ENCODE peak calls at places on chromosomes 2 and 18, in five cellular contexts. I is A549, N is prostate gland, P is pancreas, K is heart right ventricle. X is an unnamed sample.
A peak's percentile ranks its signal among the peaks of the same experiment; 100 is the strongest.

GRCh38 chr2:71777946-71778345 is 324.6 kb downstream of the DYSF start:
- DNase-seq in I (no peak), N (no peak), P (no peak), K (no peak), X (no peak)

GRCh38 chr2:113886479-113887383 is 3.2 kb upstream of the ACTR3 start:
- DNase-seq in I (peak; percentile 68), N (peak; percentile 42), P (no peak), K (no peak), X (peak; percentile 90)

GRCh38 chr18:23523429-23524212 is 20.3 kb downstream of the RMC1 start:
- DNase-seq in I (no peak), N (no peak), P (no peak), K (no peak), X (no peak)

GRCh38 chr2:5365871-5366461 is 326.2 kb upstream of the SOX11 start:
- DNase-seq in I (peak; percentile 58), N (peak; percentile 49), P (peak; percentile 91), K (peak; percentile 63), X (peak; percentile 82)

GRCh38 chr2:174606336-174606735 is 8.7 kb upstream of the WIPF1 start:
- DNase-seq in I (peak; percentile 82), N (no peak), P (no peak), K (no peak), X (peak; percentile 79)

GRCh38 chr18:24051256-24051947 is 36.8 kb downstream of the TTC39C start:
- DNase-seq in I (peak; percentile 71), N (no peak), P (no peak), K (no peak), X (no peak)

GRCh38 chr2:43293744-43294695 is 67.6 kb upstream of the ZFP36L2 start:
- DNase-seq in I (peak; percentile 95), N (peak; percentile 76), P (no peak), K (no peak), X (peak; percentile 91)

GRCh38 chr18:51082571-51083264 is 52.7 kb downstream of the SMAD4 start:
- DNase-seq in I (no peak), N (no peak), P (no peak), K (no peak), X (no peak)

GRCh38 chr2:27408601-27409320 is 630 bp downstream of the PPM1G start:
- DNase-seq in I (peak; percentile 29), N (no peak), P (no peak), K (no peak), X (peak; percentile 46)

GRCh38 chr2:72028996-72029395 is 118.7 kb downstream of the CYP26B1 start:
- DNase-seq in I (no peak), N (no peak), P (no peak), K (no peak), X (no peak)

GRCh38 chr2:88185480-88185879 is 15.3 kb downstream of the THNSL2 start:
- DNase-seq in I (no peak), N (no peak), P (no peak), K (no peak), X (no peak)

GRCh38 chr2:108616731-108617161 is 82.5 kb downstream of the LIMS1 start:
- DNase-seq in I (no peak), N (peak; percentile 82), P (no peak), K (no peak), X (no peak)

GRCh38 chr2:225282858-225283693 is 116.4 kb upstream of the NYAP2 start:
- DNase-seq in I (peak; percentile 24), N (no peak), P (no peak), K (no peak), X (no peak)

GRCh38 chr2:105969552-105969951 is 224.5 kb downstream of the UXS1 start:
- DNase-seq in I (peak; percentile 21), N (no peak), P (no peak), K (no peak), X (no peak)

GRCh38 chr2:110103060-110103961 is 12.3 kb downstream of the MALL start:
- DNase-seq in I (no peak), N (no peak), P (no peak), K (no peak), X (no peak)

GRCh38 chr2:226031078-226031937 is 631.8 kb downstream of the NYAP2 start:
- DNase-seq in I (peak; percentile 81), N (peak; percentile 38), P (peak; percentile 79), K (peak; percentile 62), X (peak; percentile 72)

GRCh38 chr2:85792783-85793441 is 39.1 kb downstream of the ATOH8 start:
- DNase-seq in I (peak; percentile 38), N (no peak), P (peak; percentile 54), K (no peak), X (peak; percentile 68)

GRCh38 chr2:60353863-60354262 is 199.6 kb downstream of the BCL11A start:
- DNase-seq in I (no peak), N (no peak), P (no peak), K (no peak), X (no peak)

GRCh38 chr18:5628512-5629255 is 84.9 kb upstream of the EPB41L3 start:
- DNase-seq in I (peak; percentile 14), N (no peak), P (peak; percentile 76), K (peak; percentile 46), X (peak; percentile 55)

GRCh38 chr2:189118386-189118785 is 61.2 kb downstream of the COL5A2 start:
- DNase-seq in I (no peak), N (no peak), P (no peak), K (no peak), X (no peak)

GRCh38 chr18:63889641-63890040 is 2.1 kb downstream of the SERPINB2 start:
- DNase-seq in I (no peak), N (no peak), P (no peak), K (no peak), X (no peak)